ENCODE peak calls at places on chromosome 9, in eight cellular contexts. Z is skeletal muscle cell; V is fibroblast of the aortic adventitia; R is WTC11; T is AG04450; I is fibroblast of lung; E is cardiac fibroblast; X is stimulated activated CD4-positive, alpha-beta T cell treated with anti-CD3 and anti-CD28 coated beads, Interleukin-12 subunit alpha, Interleukin-12 subunit beta, amount 100 ng/mL, for 48 hours. Y is an unnamed sample.
A peak's percentile ranks its signal among the peaks of the same experiment; 100 is the strongest.

GRCh38 chr9:96453625-96454024 is 3.7 kb downstream of the HABP4 start:
- DNase-seq in X (no peak), R (no peak), Z (no peak), I (peak; percentile 64), E (peak; percentile 56), T (no peak), V (peak; percentile 77), Y (peak; percentile 24)

GRCh38 chr9:127555830-127556820 is 56.0 kb upstream of the STXBP1 start:
- DNase-seq in X (peak; percentile 28), V (peak; percentile 94), E (peak; percentile 95), T (peak; percentile 81), I (peak; percentile 90), Z (peak; percentile 84), R (no peak), Y (no peak)

GRCh38 chr9:133750927-133751649 is 12.9 kb upstream of the SARDH start:
- DNase-seq in Z (no peak), V (no peak), X (no peak), E (no peak), T (no peak), I (no peak), R (no peak), Y (peak; percentile 1)

GRCh38 chr9:81686614-81687520 is 2.5 kb downstream of the TLE1 start:
- DNase-seq in Z (peak; percentile 49), R (peak; percentile 84), X (no peak), V (peak; percentile 89), E (peak; percentile 89), I (peak; percentile 90), T (peak; percentile 49), Y (peak; percentile 96)

GRCh38 chr9:104553261-104553660 is 15.7 kb upstream of the OR13C8 start:
- DNase-seq in T (no peak), I (no peak), Z (no peak), V (no peak), R (no peak), E (peak; percentile 24), X (no peak), Y (no peak)

GRCh38 chr9:107707419-107707837 is 217.9 kb upstream of the KLF4 start:
- DNase-seq in R (no peak), V (peak; percentile 96), E (peak; percentile 96), I (peak; percentile 98), T (peak; percentile 52), Z (peak; percentile 99), X (no peak), Y (no peak)

GRCh38 chr9:120876842-120877240 is at the start of gene PHF19:
- DNase-seq in I (peak; percentile 42), X (no peak), V (no peak), T (no peak), Z (no peak), R (no peak), E (peak; percentile 49), Y (peak; percentile 34)

GRCh38 chr9:6078382-6079105 is 63.1 kb upstream of the RANBP6 start:
- DNase-seq in V (no peak), T (no peak), Z (no peak), E (peak; percentile 23), I (no peak), R (peak; percentile 13), X (no peak), Y (no peak)

GRCh38 chr9:27059907-27060306 is 49.1 kb upstream of the TEK start:
- DNase-seq in Z (no peak), E (no peak), V (peak; percentile 4), R (no peak), X (no peak), I (no peak), T (no peak), Y (no peak)

GRCh38 chr9:10045598-10045997 is 567.2 kb downstream of the PTPRD start:
- DNase-seq in Z (no peak), T (no peak), X (no peak), R (no peak), V (peak; percentile 48), I (peak; percentile 66), E (peak; percentile 9), Y (no peak)

GRCh38 chr9:72538926-72539702 is 17.7 kb downstream of the TMC1 start:
- DNase-seq in I (no peak), E (no peak), X (no peak), T (no peak), Z (no peak), R (no peak), V (no peak), Y (no peak)

GRCh38 chr9:86163503-86163902 is 64.1 kb upstream of the GOLM1 start:
- DNase-seq in X (no peak), V (no peak), I (no peak), Z (no peak), T (no peak), R (no peak), E (no peak), Y (no peak)

GRCh38 chr9:22203371-22204138 is 194.4 kb upstream of the CDKN2B start:
- DNase-seq in R (no peak), Z (no peak), V (peak; percentile 64), T (no peak), E (peak; percentile 36), I (peak; percentile 89), X (no peak), Y (no peak)

GRCh38 chr9:86275962-86276361 is 6.4 kb downstream of the ISCA1 start:
- DNase-seq in X (no peak), T (no peak), I (no peak), R (no peak), Z (no peak), V (no peak), E (peak; percentile 21), Y (peak; percentile 27)

GRCh38 chr9:31950756-31951155 is 433.7 kb upstream of the ACO1 start:
- DNase-seq in T (no peak), E (no peak), X (no peak), R (peak; percentile 16), V (no peak), Z (no peak), I (no peak), Y (no peak)

GRCh38 chr9:73231203-73231602 is 79.5 kb downstream of the ANXA1 start:
- DNase-seq in V (no peak), R (no peak), T (no peak), E (no peak), X (no peak), Z (no peak), I (no peak), Y (no peak)

GRCh38 chr9:133821606-133822438 is 83.7 kb upstream of the SARDH start:
- DNase-seq in Z (no peak), I (peak; percentile 9), X (no peak), T (no peak), E (no peak), V (no peak), R (no peak), Y (peak; percentile 26)

GRCh38 chr9:37377688-37378612 is 44.5 kb upstream of the GRHPR start:
- DNase-seq in R (no peak), T (no peak), X (no peak), I (no peak), E (no peak), V (no peak), Z (no peak), Y (no peak)

GRCh38 chr9:70413798-70414775 is at the start of gene KLF9:
- DNase-seq in V (peak; percentile 99), T (peak; percentile 92), R (peak; percentile 78), I (peak; percentile 99), Z (peak; percentile 97), X (peak; percentile 92), E (peak; percentile 98), Y (peak; percentile 87)

GRCh38 chr9:129258823-129259301 is 80.8 kb upstream of the IER5L start:
- DNase-seq in X (no peak), R (no peak), T (no peak), Z (no peak), I (no peak), V (no peak), E (no peak), Y (no peak)

GRCh38 chr9:109974143-109974917 is 194.3 kb downstream of the PALM2AKAP2 start:
- DNase-seq in X (peak; percentile 64), T (no peak), V (no peak), E (no peak), I (no peak), R (no peak), Z (no peak), Y (no peak)

GRCh38 chr9:70696694-70697335 is 282.4 kb upstream of the KLF9 start:
- DNase-seq in V (no peak), T (no peak), E (no peak), X (no peak), Z (no peak), I (no peak), R (no peak), Y (peak; percentile 65)

GRCh38 chr9:113355197-113355596 is 5.9 kb downstream of the BSPRY start:
- DNase-seq in R (no peak), I (peak; percentile 27), Z (no peak), V (peak; percentile 38), T (no peak), X (no peak), E (peak; percentile 35), Y (peak; percentile 29)

GRCh38 chr9:115117999-115118470 is at the start of gene TNC:
- DNase-seq in E (peak; percentile 75), Z (peak; percentile 72), I (peak; percentile 89), X (no peak), R (peak; percentile 38), T (peak; percentile 79), V (peak; percentile 76), Y (peak; percentile 87)

GRCh38 chr9:8382777-8383527 is 583.4 kb upstream of the DMAC1 start:
- DNase-seq in T (no peak), Z (no peak), E (no peak), I (no peak), R (no peak), V (peak; percentile 89), X (no peak), Y (no peak)